ENCODE peak calls at places on chromosomes 4 and X, in nine cellular contexts. D is activated gamma-delta T cell treated with Interleukin-2 at 50 U/mL for 16 hours; V is caudate nucleus; C is psoas muscle; P is activated naive CD4-positive, alpha-beta T cell; N is thoracic aorta; H is GM03348; W is choroid plexus epithelial cell; B is HCT116. I is an unnamed sample.

GRCh38 chrX:129599996-129600395 is 54.8 kb downstream of the APLN start:
- DNase-seq in V (no peak), W (no peak), B (no peak), H (no peak), D (no peak), C (no peak), N (no peak), P (no peak), I (no peak)

GRCh38 chr4:99352602-99353580 is at the start of gene ADH1C:
- DNase-seq in B (no peak), D (no peak), N (no peak), H (no peak), P (no peak), V (no peak), C (no peak), W (peak; percentile 34), I (no peak)

GRCh38 chrX:149903889-149904748 is 23.1 kb downstream of the MAGEA8 start:
- DNase-seq in B (no peak), W (peak; percentile 42), P (no peak), V (no peak), D (no peak), N (no peak), H (no peak), C (no peak), I (no peak)

GRCh38 chr4:153345011-153345981 is 808 bp downstream of the MND1 start:
- DNase-seq in C (peak; percentile 49), N (no peak), H (peak; percentile 62), V (no peak), W (peak; percentile 55), D (peak; percentile 35), B (peak; percentile 21), P (peak; percentile 19), I (peak; percentile 20)

GRCh38 chr4:53186714-53187358 is 179.0 kb downstream of the SCFD2 start:
- DNase-seq in C (no peak), P (no peak), W (no peak), N (no peak), V (no peak), H (no peak), B (no peak), D (no peak), I (no peak)

GRCh38 chrX:155028749-155029360 is 2.2 kb downstream of the FUNDC2 start:
- DNase-seq in V (no peak), H (peak; percentile 10), N (no peak), C (no peak), P (no peak), B (no peak), W (peak; percentile 65), D (no peak), I (no peak)

GRCh38 chr4:94814237-94814636 is 56.5 kb downstream of the BMPR1B start:
- DNase-seq in H (peak; percentile 21), D (no peak), B (no peak), N (no peak), C (no peak), W (no peak), P (no peak), V (no peak), I (no peak)

GRCh38 chr4:10161840-10162239 is 45.2 kb upstream of the WDR1 start:
- DNase-seq in V (no peak), B (no peak), P (no peak), N (no peak), W (no peak), C (no peak), D (peak; percentile 16), H (no peak), I (no peak)

GRCh38 chr4:91330555-91331137 is 973.1 kb upstream of the GRID2 start:
- DNase-seq in W (peak; percentile 9), B (no peak), D (no peak), V (no peak), P (no peak), H (no peak), N (no peak), C (no peak), I (no peak)

GRCh38 chrX:139783959-139784358 is 76.0 kb upstream of the MCF2 start:
- DNase-seq in D (no peak), V (no peak), N (no peak), H (no peak), B (no peak), W (no peak), P (no peak), C (no peak), I (no peak)

GRCh38 chr4:112085156-112086035 is 59.9 kb upstream of the FAM241A start:
- DNase-seq in H (no peak), V (no peak), W (peak; percentile 16), D (no peak), B (no peak), C (no peak), P (no peak), N (no peak), I (no peak)

GRCh38 chr4:165991325-165992180 is 118.5 kb downstream of the TLL1 start:
- DNase-seq in C (no peak), W (peak; percentile 44), B (no peak), P (no peak), D (no peak), V (no peak), H (peak; percentile 5), N (no peak), I (no peak)